ENCODE peak calls at places on chromosomes 2 and 18, in six cellular contexts. P is breast epithelium, T is kidney, J is mammary epithelial cell, L is cardiac fibroblast, X is astrocyte of the spinal cord. C is an unnamed sample.

GRCh38 chr2:200378652-200379290 is 72.3 kb downstream of the SPATS2L start:
- DNase-seq in T (no peak), X (peak; percentile 88), J (no peak), L (peak; percentile 26), P (no peak), C (no peak)

GRCh38 chr2:95313296-95314265 is 16.4 kb downstream of the KCNIP3 start:
- DNase-seq in J (peak; percentile 28), X (no peak), T (peak; percentile 63), L (no peak), P (no peak), C (no peak)

GRCh38 chr18:31942301-31942998 is 478 bp downstream of the TRAPPC8 start:
- DNase-seq in T (no peak), X (peak; percentile 45), J (peak; percentile 67), P (peak; percentile 26), L (peak; percentile 54), C (no peak)

GRCh38 chr2:185318271-185318724 is 420.3 kb upstream of the FSIP2 start:
- DNase-seq in J (no peak), X (no peak), L (no peak), P (no peak), T (no peak), C (no peak)

GRCh38 chr2:178188466-178188865 is 5.8 kb upstream of the OSBPL6 start:
- DNase-seq in T (no peak), X (no peak), P (no peak), J (peak; percentile 61), L (no peak), C (no peak)

GRCh38 chr2:45394216-45394615 is 216.9 kb downstream of the SRBD1 start:
- DNase-seq in P (no peak), X (no peak), J (no peak), L (no peak), T (no peak), C (no peak)

GRCh38 chr18:30160124-30160523 is 882.4 kb downstream of the DSC3 start:
- DNase-seq in T (no peak), X (no peak), L (peak; percentile 4), P (no peak), J (no peak), C (no peak)

GRCh38 chr18:68507781-68508180 is 207.1 kb downstream of the TMX3 start:
- DNase-seq in J (peak; percentile 22), T (no peak), L (peak; percentile 59), X (peak; percentile 32), P (no peak), C (no peak)

GRCh38 chr2:82591718-82592117 is 1867.4 kb downstream of the SUCLG1 start:
- DNase-seq in X (no peak), L (no peak), T (no peak), J (no peak), P (no peak), C (no peak)

GRCh38 chr2:223598994-223599645 is 3.0 kb downstream of the SCG2 start:
- DNase-seq in P (no peak), T (no peak), L (peak; percentile 88), X (peak; percentile 94), J (peak; percentile 16), C (no peak)

DNA sequence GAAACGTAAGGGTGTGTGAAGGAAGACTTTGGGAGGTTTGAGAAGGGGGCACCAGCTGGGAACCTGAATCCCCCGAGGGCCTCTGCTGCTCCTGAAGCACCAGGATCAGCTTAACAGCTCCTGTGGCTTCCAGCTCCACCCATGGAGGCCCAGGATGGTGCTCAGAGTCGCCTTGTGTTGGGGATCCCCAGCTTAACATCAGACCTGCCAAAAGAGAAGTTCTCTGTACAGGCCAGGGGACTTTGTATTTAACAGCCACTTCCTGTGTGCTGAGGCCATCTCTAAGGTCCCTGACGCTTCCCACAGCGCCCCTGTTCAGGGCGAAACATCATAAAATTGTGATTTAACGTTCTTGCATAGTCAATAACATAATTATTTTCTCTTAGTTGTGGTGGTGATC is 77.5 kb downstream of the NCK2 start:
- DNase-seq in X (no peak), J (no peak), P (no peak), L (no peak), T (no peak), C (no peak)
- H3K4me3 ChIP-seq in X (no peak overlapping the region), J (no peak overlapping the region), P (no peak overlapping the region), L (no peak overlapping the region), T (no peak overlapping the region), C (no peak overlapping the region)

GRCh38 chr18:73777356-73778051 is 370.1 kb downstream of the FBXO15 start:
- DNase-seq in X (no peak), L (no peak), J (peak; percentile 13), T (no peak), P (no peak), C (no peak)

GRCh38 chr18:73780218-73780617 is 367.4 kb downstream of the FBXO15 start:
- DNase-seq in T (no peak), J (no peak), L (no peak), X (no peak), P (no peak), C (no peak)

GRCh38 chr18:73778052-73778395 is 369.6 kb downstream of the FBXO15 start:
- DNase-seq in T (no peak), L (peak; percentile 26), P (no peak), X (no peak), J (no peak), C (no peak)

DNA sequence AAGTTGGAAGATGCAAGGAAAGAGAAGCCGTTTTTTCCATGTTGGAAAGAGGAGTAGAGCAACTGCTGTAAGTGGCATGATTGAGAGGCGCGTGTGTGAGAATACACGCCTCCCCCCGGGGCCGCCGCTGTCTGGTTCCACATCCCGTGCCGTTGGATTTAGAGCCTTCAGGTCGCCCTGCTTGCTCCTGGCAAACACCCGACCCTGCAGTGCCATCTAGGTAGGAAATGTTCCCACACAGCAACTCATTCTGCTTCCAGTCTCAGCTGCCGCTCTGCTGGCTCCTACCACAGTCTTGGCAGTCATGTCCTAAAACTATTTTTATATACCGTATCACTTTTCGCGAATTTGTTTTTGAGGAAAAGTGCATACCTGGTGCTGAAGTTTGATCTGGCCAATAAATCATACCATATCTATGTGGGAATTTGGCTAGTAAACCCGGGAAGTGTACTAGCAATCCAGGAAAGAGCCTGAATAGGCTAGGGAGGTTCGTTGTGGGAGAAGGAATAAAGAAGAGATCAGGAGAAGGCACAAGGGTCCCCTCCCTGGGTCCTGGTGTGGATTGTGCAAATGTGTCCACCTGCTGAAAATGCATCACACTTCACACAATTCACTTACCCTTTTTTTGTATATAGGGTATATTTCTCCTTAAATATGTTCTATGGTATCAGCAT is 372.7 kb downstream of the FBXO15 start:
- DNase-seq in T (no peak), P (no peak), J (peak; percentile 38), L (no peak), X (no peak), C (no peak)
- TF ChIP-seq CTCF in T (no peak), P (no peak), J (no peak), L (no peak), X (no peak), C (no peak)

GRCh38 chr2:196291418-196291817 is 120.0 kb upstream of the STK17B start:
- DNase-seq in L (no peak), T (no peak), X (no peak), P (no peak), J (no peak), C (no peak)
- H3K4me3 ChIP-seq in L (no peak overlapping the region), T (no peak overlapping the region), X (no peak overlapping the region), P (no peak overlapping the region), J (no peak overlapping the region), C (no peak overlapping the region)

GRCh38 chr18:26771524-26771923 is 94.0 kb downstream of the AQP4 start:
- DNase-seq in J (no peak), L (no peak), X (no peak), T (no peak), P (no peak), C (no peak)
- TF ChIP-seq CTCF in J (peak; percentile 43), L (peak; percentile 24), X (peak; percentile 31), T (peak; percentile 36), P (peak; percentile 37), C (peak; percentile 48)

GRCh38 chr18:79526468-79527460 is 131.0 kb downstream of the NFATC1 start:
- DNase-seq in P (no peak), X (no peak), J (no peak), L (no peak), T (peak; percentile 73), C (no peak)

GRCh38 chr18:79527656-79528055 is 131.9 kb downstream of the NFATC1 start:
- DNase-seq in T (peak; percentile 60), L (no peak), P (no peak), X (no peak), J (no peak), C (no peak)

GRCh38 chr18:79529296-79529695 is 133.6 kb downstream of the NFATC1 start:
- DNase-seq in T (peak; percentile 49), X (no peak), J (no peak), L (no peak), P (no peak), C (no peak)

GRCh38 chr18:79528846-79529245 is 133.1 kb downstream of the NFATC1 start:
- DNase-seq in X (peak; percentile 76), J (peak; percentile 20), P (no peak), L (peak; percentile 86), T (peak; percentile 71), C (peak; percentile 42)

DNA sequence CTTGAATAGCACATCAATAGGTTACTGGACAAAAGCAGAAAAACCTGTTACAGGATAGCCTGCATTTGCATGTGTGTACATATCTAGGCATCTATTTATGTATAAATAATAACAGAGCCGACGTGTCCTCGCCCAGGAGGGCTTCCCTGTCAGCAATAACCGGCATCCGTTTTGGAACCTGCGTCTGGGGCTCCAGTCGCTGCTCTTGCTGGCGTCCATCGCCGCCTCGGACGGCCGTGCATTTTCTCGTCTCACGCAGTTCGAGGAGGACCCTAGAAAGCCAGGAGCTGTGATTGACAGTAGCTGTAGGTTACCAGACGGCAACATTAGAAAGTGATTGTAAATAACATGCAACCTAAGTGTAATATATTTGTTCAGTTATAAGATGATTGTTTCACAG is 132.6 kb downstream of the NFATC1 start:
- DNase-seq in L (no peak), J (no peak), T (peak; percentile 44), P (no peak), X (no peak), C (no peak)
- H3K4me3 ChIP-seq in L (no peak overlapping the region), J (no peak overlapping the region), T (no peak overlapping the region), P (no peak overlapping the region), X (no peak overlapping the region), C (no peak overlapping the region)

DNA sequence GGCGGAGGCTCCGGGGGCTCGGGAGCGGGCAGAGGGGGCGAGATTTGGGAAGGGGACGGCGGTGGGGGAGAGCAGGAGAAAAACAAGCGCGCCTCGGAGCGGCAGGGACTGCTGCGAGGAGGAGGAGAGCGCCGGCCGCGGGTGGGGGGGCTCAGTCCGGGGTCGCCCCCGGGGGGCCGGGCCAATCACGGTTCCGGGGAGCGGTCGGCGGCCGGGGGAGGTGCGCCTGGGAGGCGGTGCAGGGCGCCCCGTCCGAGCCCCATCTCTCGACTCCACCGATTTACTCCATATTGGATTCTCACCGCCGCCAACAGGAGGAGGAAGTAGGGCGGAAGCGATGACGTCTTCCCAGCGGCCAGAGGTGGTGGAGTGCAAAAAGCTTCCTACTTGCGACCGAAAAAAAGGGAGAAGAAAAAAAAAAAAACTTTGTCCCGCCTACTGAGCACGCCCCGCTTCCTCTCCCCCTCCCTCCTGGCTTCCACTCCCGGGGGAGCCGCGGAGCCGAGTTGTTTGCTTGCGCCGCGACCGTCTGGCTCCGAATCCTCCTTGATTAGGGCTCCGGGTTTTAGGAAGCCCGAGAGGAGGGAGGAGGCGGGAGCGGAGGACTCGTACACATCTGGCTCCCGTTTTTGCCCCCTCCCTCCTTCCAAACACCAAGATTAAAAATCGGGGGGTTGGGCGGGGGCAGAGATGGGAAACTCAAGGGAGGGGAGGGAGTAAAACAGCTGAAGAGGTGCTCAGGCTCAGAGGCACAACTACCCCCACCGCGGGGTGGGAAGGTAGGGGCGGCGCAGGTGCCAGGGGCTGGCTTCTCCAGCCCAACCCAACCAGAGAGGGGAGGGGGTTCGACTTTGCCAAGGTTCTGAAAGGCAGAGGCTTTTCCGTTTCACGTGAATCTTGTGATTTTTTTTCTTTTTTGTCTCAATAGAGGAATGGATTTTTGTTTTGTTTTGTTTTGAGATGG is at the start of gene SPRED2:
- DNase-seq in J (peak; percentile 97), P (peak; percentile 93), T (peak; percentile 98), X (peak; percentile 98), L (peak; percentile 98), C (peak; percentile 66)
- TF ChIP-seq CTCF in J (no peak), P (no peak), T (no peak), X (no peak), L (no peak), C (no peak)

C was measured in GM12864.